ENCODE peak calls at places on chromosomes 5 and 9, in six cellular contexts. X is ovary, I is transverse colon, E is stomach, V is heart right ventricle, H is sigmoid colon. T is an unnamed sample.

GRCh38 chr9:129694265-129694664 is 28.8 kb downstream of the PRRX2 start:
- DNase-seq in X (no peak), I (no peak), E (no peak), V (no peak), H (no peak), T (no peak)

GRCh38 chr9:87122947-87123685 is 175.8 kb upstream of the GAS1 start:
- DNase-seq in X (no peak), I (no peak), E (no peak), V (no peak), H (no peak), T (peak; percentile 55)

GRCh38 chr5:65262094-65262493 is 219.6 kb downstream of the ADAMTS6 start:
- DNase-seq in X (peak; percentile 25), I (no peak), E (no peak), V (peak; percentile 6), H (no peak), T (no peak)

GRCh38 chr5:141864371-141865370 is 13.5 kb downstream of the PCDH1 start:
- DNase-seq in X (no peak), I (no peak), E (no peak), V (no peak), H (no peak), T (no peak)

GRCh38 chr5:135533346-135533745 is 2.4 kb downstream of the NEUROG1 start:
- DNase-seq in X (no peak), I (no peak), E (no peak), V (no peak), H (no peak), T (peak; percentile 39)

GRCh38 chr9:124602204-124602603 is 95.0 kb upstream of the NR5A1 start:
- DNase-seq in X (no peak), I (no peak), E (no peak), V (no peak), H (no peak), T (no peak)

GRCh38 chr9:19409406-19410194 is 791 bp downstream of the ACER2 start:
- DNase-seq in X (peak; percentile 29), I (peak; percentile 27), E (no peak), V (peak; percentile 73), H (peak; percentile 67), T (no peak)

GRCh38 chr5:162221884-162222283 is 154.3 kb downstream of the GABRG2 start:
- DNase-seq in X (no peak), I (no peak), E (no peak), V (no peak), H (no peak), T (no peak)

GRCh38 chr9:134378901-134379338 is 52.7 kb downstream of the RXRA start:
- DNase-seq in X (no peak), I (peak; percentile 67), E (peak; percentile 78), V (peak; percentile 51), H (peak; percentile 83), T (no peak)

GRCh38 chr9:120098584-120098983 is 481.4 kb downstream of the CDK5RAP2 start:
- DNase-seq in X (no peak), I (no peak), E (no peak), V (no peak), H (no peak), T (no peak)
- H3K27ac ChIP-seq in X (no peak overlapping the region), I (no peak overlapping the region), E (no peak overlapping the region), V (no peak overlapping the region), H (no peak overlapping the region), T (no peak overlapping the region)

DNA sequence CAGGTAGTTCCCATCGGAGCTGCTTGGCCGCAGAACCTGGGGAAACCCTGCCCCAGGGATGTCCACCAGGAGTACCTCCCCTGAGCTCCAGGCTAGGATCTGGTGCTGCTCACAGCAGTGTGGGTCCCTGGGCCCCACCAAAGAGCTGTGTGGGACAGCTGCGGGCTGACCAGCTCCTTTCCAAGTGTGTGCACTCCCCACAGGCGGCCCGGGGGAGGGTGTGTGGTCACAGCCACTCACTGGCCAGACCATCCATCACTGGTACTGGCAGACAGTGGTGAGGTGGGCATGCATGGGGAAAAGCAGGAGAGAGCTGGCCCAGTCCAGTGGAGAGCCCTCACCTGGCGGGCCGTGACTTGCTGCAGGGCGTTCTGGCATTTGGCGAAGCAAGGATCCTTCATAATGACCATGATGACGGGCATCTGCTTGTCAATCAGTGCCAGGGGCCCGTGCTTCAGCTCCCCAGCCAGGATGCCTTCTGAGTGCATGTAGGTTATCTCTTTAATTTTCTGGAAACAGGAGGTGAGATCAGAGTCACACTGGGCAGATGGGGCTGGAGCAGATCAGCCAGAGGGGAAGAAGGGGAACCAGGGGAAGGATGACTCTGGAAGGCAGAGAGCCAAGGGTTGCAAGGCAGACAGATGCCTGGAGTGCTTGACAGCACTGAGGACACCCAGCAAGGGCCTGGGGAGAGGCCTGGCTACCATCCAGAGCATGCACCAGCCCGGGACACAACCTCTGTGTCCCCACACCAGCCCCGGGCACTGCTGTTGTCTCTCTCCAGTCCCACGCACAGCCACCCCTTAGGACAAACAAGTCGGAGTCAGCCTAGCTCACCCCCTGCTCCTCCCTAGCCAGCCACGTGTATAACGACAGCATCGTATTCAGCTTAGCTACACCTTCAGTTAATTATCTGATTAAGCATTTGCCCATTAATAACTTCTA is 12.8 kb upstream of the MAPK9 start:
- DNase-seq in X (no peak), I (no peak), E (no peak), V (no peak), H (no peak), T (no peak)
- H3K36me3 ChIP-seq in X (no peaks in the 10 kb centered on the region), I (no peaks in the 10 kb centered on the region), E (peaks cover 59% of the 10 kb centered on the region), V (no peaks in the 10 kb centered on the region), H (peaks cover 20% of the 10 kb centered on the region), T (no peaks in the 10 kb centered on the region)

GRCh38 chr5:69217732-69218568 is 16.7 kb upstream of the CDK7 start:
- DNase-seq in X (peak; percentile 80), I (peak; percentile 93), E (peak; percentile 89), V (peak; percentile 97), H (peak; percentile 98), T (peak; percentile 98)
- TF ChIP-seq CTCF in X (peak; percentile 54), I (no peak), E (peak; percentile 31), V (peak; percentile 44), H (no peak), T (no peak)

DNA sequence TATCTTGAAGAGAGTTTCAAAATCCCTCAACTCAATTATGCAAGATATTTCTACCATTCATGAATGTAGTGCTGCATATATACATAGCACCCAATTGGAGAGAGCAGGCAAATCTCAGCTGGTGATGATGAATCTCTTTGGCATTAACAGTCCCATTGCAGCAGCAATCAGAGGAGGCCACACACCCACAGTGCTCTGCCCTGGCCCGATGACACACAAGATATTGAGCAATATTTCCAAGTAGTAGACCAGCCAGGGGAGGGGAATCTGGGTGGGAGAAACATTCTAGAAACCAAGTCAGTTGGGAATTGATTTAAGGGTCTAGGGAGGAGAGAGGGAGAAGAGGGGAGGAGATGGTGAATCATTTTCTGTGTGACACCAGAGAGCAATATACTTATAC is 14.9 kb upstream of the C5orf63 start:
- DNase-seq in X (no peak), I (peak; percentile 26), E (no peak), V (no peak), H (no peak), T (peak; percentile 90)
- H3K27ac ChIP-seq in X (no peak overlapping the region), I (no peak overlapping the region), E (no peak overlapping the region), V (no peak overlapping the region), H (no peak overlapping the region), T (peak overlapping the region; percentile 47)

DNA sequence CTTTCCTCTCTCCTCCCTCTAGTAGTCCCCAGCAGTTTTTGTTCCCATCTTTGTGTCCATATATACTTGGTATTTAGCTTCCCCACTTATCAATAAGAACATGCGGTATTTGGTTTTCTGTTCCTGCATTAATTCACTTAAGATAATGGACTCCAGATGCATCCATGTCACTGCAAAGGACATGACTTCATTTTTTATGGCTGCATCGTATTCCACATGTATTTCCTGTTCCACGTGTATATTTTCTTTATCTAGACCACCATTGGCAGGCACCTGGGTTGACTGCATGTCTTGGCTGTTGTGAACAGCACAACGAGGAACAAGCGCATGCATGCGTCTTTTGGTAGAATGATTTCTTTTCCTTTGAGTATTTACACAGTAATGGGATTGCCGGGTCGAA is 6.2 kb downstream of the ZNF79 start:
- DNase-seq in X (no peak), I (no peak), E (no peak), V (no peak), H (no peak), T (no peak)
- H3K36me3 ChIP-seq in X (no peaks in the 10 kb centered on the region), I (peaks cover 38% of the 10 kb centered on the region), E (peaks cover 62% of the 10 kb centered on the region), V (peaks cover 32% of the 10 kb centered on the region), H (peaks cover 54% of the 10 kb centered on the region), T (peaks cover 60% of the 10 kb centered on the region)

DNA sequence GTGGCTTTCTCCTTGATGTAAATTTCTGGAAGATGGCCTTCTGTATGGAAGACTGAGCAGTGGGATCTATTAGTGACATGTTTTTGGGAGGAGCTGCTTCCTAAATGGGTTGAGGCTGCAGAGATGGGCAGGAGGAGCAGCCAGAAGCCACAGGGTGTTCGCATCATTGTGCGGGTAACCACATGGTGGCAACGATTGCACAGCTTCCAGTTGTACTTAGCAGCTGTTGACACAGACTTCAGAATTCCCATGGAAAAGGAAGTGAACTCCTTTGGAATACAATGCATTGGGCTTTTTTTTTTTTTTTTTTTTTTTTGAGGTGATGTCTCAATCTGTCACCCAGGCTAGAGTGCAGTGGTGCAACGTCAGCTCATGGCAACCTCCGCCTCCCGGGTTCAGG is 297.3 kb downstream of the NR3C1 start:
- DNase-seq in X (peak; percentile 40), I (no peak), E (peak; percentile 39), V (peak; percentile 51), H (no peak), T (no peak)
- TF ChIP-seq CTCF in X (no peak), I (no peak), E (no peak), V (peak; percentile 33), H (no peak), T (peak; percentile 66)

GRCh38 chr5:111983459-111983858 is 226.5 kb upstream of the NREP start:
- DNase-seq in X (no peak), I (no peak), E (no peak), V (no peak), H (no peak), T (no peak)

DNA sequence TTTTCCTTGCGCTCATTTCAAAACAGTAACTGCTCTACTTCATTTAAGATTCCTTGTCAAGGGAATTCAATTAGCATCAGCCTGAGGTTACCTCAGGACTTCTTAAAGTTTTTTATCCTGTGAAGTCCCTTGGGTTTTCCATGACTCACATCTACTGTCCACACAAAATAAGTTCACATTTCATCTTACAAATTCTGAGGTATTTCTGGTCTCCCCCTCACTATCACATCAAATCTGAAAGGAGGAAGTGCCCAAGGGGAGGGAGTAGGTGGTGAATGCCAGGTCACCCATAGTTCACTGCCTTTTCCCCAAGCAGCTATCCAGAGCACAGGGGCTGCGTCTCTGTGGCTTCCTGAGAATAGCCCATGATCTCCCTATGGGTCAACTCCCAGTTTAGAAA is 227.1 kb upstream of the NREP start:
- DNase-seq in X (no peak), I (no peak), E (no peak), V (peak; percentile 55), H (no peak), T (no peak)
- H3K27ac ChIP-seq in X (no peak overlapping the region), I (no peak overlapping the region), E (no peak overlapping the region), V (no peak overlapping the region), H (no peak overlapping the region), T (peak overlapping the region; percentile 0)

GRCh38 chr5:62564101-62564500 is 14.5 kb upstream of the LRRC70 start:
- DNase-seq in X (no peak), I (no peak), E (no peak), V (no peak), H (no peak), T (no peak)
- H3K36me3 ChIP-seq in X (no peaks in the 10 kb centered on the region), I (peaks cover 5% of the 10 kb centered on the region), E (peaks cover 69% of the 10 kb centered on the region), V (peaks cover 17% of the 10 kb centered on the region), H (peaks cover 50% of the 10 kb centered on the region), T (peaks cover 29% of the 10 kb centered on the region)